ENCODE peak calls at places on chromosomes 6 and 20, in nine cellular contexts. H is ovary, L is breast epithelium, B is upper lobe of right lung, Y is colonic mucosa, S is small intestine, I is heart left ventricle, C is Panc1, V is mesenchymal stem cell. D is an unnamed sample. For H3K4me1, the result is how much of the 10 kb centered on the place peaks cover.

GRCh38 chr6:53641348-53641747 is 24.2 kb downstream of the KLHL31 start:
- DNase-seq in Y (no peak), B (no peak), S (no peak), I (no peak), H (no peak), C (no peak), V (no peak), L (no peak), D (no peak)

GRCh38 chr6:149266659-149267058 is 50.9 kb upstream of the TAB2 start:
- DNase-seq in C (no peak), I (no peak), H (no peak), B (no peak), S (no peak), V (no peak), L (no peak), Y (no peak), D (no peak)

GRCh38 chr6:147941143-147941542 is 401.5 kb upstream of the SASH1 start:
- DNase-seq in B (no peak), Y (no peak), I (no peak), V (no peak), S (no peak), C (no peak), H (no peak), L (no peak), D (no peak)

GRCh38 chr6:163828038-163828790 is 413.7 kb downstream of the QKI start:
- DNase-seq in Y (no peak), C (no peak), V (no peak), L (no peak), B (no peak), S (no peak), I (peak), H (no peak), D (no peak)

GRCh38 chr6:165600606-165601005 is 62.4 kb downstream of the PDE10A start:
- DNase-seq in V (no peak), H (no peak), L (no peak), Y (no peak), I (no peak), C (no peak), B (no peak), S (no peak), D (no peak)

GRCh38 chr6:19851273-19852089 is 14.3 kb downstream of the ID4 start:
- DNase-seq in I (no peak), B (no peak), S (peak), C (peak), H (peak), V (peak), Y (peak), L (no peak), D (peak)

GRCh38 chr6:27078734-27079357 is 168.7 kb upstream of the PRSS16 start:
- DNase-seq in B (peak), S (peak), H (peak), L (no peak), C (peak), Y (peak), V (peak), I (no peak), D (peak)

GRCh38 chr6:76803038-76803580 is 660.2 kb downstream of the HTR1B start:
- DNase-seq in I (no peak), S (peak), L (no peak), Y (no peak), V (no peak), B (no peak), H (no peak), C (no peak), D (no peak)

GRCh38 chr6:15378864-15379263 is 133.0 kb downstream of the JARID2 start:
- DNase-seq in C (no peak), V (no peak), S (no peak), H (no peak), L (no peak), B (no peak), Y (no peak), I (no peak), D (no peak)

GRCh38 chr6:168956884-168957730 is 296.5 kb downstream of the THBS2 start:
- DNase-seq in I (no peak), B (no peak), V (peak), C (peak), S (peak), Y (peak), L (peak), H (peak), D (peak)

GRCh38 chr20:48162621-48163020 is 377.3 kb upstream of the SULF2 start:
- DNase-seq in V (no peak), S (no peak), C (no peak), H (no peak), B (no peak), I (no peak), Y (no peak), L (no peak), D (no peak)
- H3K4me1 ChIP-seq in V (under half), S (under half), C (under half), H (under half), B (under half), I (under half), Y (under half), L (under half), D (under half)

DNA sequence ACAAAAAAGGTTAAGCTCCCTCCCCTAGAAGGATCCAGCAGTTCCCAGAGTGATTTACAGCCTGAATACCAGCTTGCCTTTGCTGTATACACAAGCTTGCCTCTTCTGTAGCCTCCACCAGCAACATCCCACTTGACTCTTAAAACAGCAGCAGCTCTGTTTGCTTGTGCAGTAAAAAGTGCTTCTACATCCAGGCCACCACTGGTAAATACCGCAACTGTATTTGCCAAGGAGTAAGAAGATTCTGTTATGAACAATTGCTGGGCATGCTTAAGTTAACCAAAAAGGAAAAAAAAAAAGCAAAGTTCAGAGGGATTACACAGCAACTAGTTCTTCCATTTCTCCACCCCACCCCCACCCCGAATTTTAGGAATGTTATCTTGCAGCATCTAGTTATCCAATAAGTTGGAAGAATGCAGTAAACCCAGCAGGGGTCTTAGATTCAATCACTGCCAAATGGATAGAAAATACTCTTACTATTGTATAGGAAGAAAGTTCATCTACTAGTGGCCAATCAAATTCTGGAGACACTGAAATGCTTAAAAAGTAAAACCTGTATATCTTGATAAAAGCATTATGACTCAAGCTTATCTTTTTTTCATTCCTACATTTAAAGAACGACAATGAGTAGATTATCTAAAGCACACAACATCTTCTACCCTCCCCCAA is 4.8 kb downstream of the SALL4 start:
- DNase-seq in B (no peak), V (peak), S (no peak), I (no peak), C (no peak), L (no peak), H (no peak), Y (no peak), D (peak)
- H3K4me3 ChIP-seq in B (no peak), V (no peak), S (no peak), I (no peak), C (no peak), L (no peak), H (no peak), Y (no peak), D (no peak)

DNA sequence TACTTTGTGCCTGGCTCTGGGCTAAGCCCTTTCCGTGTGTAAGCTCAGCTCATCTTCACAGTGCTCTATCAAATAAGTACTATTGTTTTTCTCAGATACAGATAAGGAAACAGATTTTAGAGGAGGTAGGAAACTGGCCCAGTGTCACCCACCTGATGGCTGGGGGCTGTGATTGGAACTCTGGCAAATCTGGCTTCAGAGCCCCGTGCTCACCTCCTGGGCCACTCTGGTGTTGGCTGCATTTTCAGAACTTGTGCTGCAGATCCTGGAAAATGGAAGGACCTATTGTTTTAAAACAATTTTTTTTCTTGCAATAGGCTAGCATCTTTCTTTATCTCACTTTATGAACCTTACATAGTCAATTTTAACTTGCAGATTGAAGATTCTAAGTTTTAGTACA is 5.7 kb downstream of the STX16 start:
- DNase-seq in Y (no peak), B (no peak), H (no peak), S (no peak), L (no peak), I (no peak), V (no peak), C (no peak), D (no peak)
- H3K4me1 ChIP-seq in Y (under half), B (under half), H (under half), S (under half), L (under half), I (under half), V (under half), C (under half), D (under half)

DNA sequence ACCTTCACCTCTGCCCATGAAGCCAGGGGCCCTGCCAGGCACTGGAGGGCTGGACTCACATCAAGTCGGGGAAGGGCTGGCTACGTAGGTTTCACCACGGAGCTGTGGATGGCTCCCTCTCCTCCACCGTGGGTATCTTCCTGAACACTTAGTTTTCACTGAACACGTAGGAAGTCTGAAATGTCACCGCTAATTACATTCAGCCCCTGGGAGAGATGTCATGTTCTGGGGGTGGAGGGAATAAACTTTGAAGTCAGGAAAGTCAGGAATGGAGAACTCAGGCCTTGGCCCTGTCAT is 6.5 kb downstream of the LHFPL5 start:
- DNase-seq in V (no peak), I (no peak), B (no peak), S (no peak), Y (no peak), C (no peak), H (no peak), L (no peak), D (no peak)
- H3K4me3 ChIP-seq in V (no peak), I (no peak), B (no peak), S (no peak), Y (no peak), C (no peak), H (no peak), L (no peak), D (no peak)

DNA sequence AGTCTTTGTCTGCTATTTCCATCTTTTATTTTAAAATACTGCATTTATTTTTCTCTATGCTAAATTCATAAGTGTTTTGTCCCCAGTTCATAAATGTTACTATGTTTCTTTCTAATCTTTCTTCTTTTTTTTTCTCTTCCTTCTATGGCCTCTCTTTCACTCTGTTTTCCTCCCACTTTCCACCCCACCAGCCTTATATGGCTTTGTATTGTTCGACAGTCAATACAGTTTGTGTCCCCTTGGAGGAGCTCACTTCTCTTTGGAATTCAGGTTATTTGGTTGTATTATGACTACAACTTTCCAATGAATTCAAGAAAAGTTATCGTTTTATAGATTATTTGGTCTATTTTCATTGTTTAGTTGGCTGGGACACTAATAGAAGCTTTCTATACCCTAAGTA is 393.5 kb downstream of the NKAIN2 start:
- DNase-seq in H (no peak), L (no peak), Y (no peak), B (no peak), V (no peak), C (no peak), I (no peak), S (no peak), D (no peak)
- H3K4me1 ChIP-seq in H (under half), L (under half), Y (under half), B (under half), V (under half), C (under half), I (under half), S (under half), D (under half)

GRCh38 chr20:17498181-17498580 is 33.0 kb downstream of the BFSP1 start:
- DNase-seq in H (no peak), Y (no peak), S (no peak), C (no peak), B (no peak), V (no peak), I (no peak), L (no peak), D (no peak)
- H3K4me3 ChIP-seq in H (no peak), Y (no peak), S (no peak), C (no peak), B (no peak), V (no peak), I (no peak), L (no peak), D (no peak)